ENCODE peak calls at places on chromosomes 7 and 10, in nine cellular contexts. N is right atrium auricular region; O is type B pancreatic cell; Q is CD4-positive, alpha-beta T cell; W is neural crest cell; Z is GM20000; F is PC-9; Y is lung; P is breast epithelium. S is an unnamed sample.

GRCh38 chr7:102117743-102118142 is 168.9 kb upstream of the SH2B2 start:
- DNase-seq in W (no peak), O (no peak), F (no peak), N (no peak), Z (no peak), Y (no peak), P (no peak), Q (no peak), S (peak; percentile 67)

GRCh38 chr7:50733552-50733951 is 49.1 kb downstream of the GRB10 start:
- DNase-seq in W (no peak), Q (no peak), O (no peak), F (peak; percentile 99), P (no peak), Z (no peak), Y (no peak), N (peak; percentile 11), S (peak; percentile 76)

GRCh38 chr10:52525761-52526160 is 211.7 kb downstream of the DKK1 start:
- DNase-seq in O (no peak), P (no peak), N (no peak), Q (no peak), Z (no peak), Y (no peak), W (no peak), F (no peak), S (peak; percentile 60)

GRCh38 chr10:8048281-8049008 is 6.0 kb upstream of the GATA3 start:
- DNase-seq in Q (no peak), Y (no peak), O (no peak), P (no peak), W (no peak), Z (peak; percentile 61), F (no peak), N (no peak), S (no peak)

GRCh38 chr7:30344513-30344912 is 60.1 kb downstream of the ZNRF2 start:
- DNase-seq in P (no peak), N (no peak), O (no peak), Q (no peak), F (no peak), Y (no peak), Z (no peak), W (no peak), S (no peak)

GRCh38 chr7:100090527-100091410 is 2.0 kb downstream of the COPS6 start:
- DNase-seq in F (no peak), N (no peak), P (no peak), Z (no peak), W (no peak), Q (no peak), O (no peak), Y (no peak), S (peak; percentile 35)

GRCh38 chr7:114141415-114141814 is 222.6 kb upstream of the PPP1R3A start:
- DNase-seq in Z (no peak), O (no peak), F (no peak), P (no peak), Y (no peak), Q (no peak), W (no peak), N (no peak), S (no peak)

GRCh38 chr7:55534262-55534915 is 37.9 kb downstream of the VOPP1 start:
- DNase-seq in F (peak; percentile 100), Y (peak; percentile 63), P (no peak), N (no peak), W (no peak), Q (peak; percentile 46), O (no peak), Z (peak; percentile 85), S (peak; percentile 57)

GRCh38 chr10:130470286-130470685 is 334.1 kb downstream of the GLRX3 start:
- DNase-seq in W (no peak), Q (no peak), Y (no peak), O (peak; percentile 8), F (no peak), N (no peak), Z (no peak), P (no peak), S (no peak)

GRCh38 chr10:16832351-16833080 is 15.3 kb upstream of the RSU1 start:
- DNase-seq in O (no peak), F (peak; percentile 64), Z (no peak), Y (peak; percentile 44), P (peak; percentile 60), Q (no peak), W (no peak), N (no peak), S (peak; percentile 90)

DNA sequence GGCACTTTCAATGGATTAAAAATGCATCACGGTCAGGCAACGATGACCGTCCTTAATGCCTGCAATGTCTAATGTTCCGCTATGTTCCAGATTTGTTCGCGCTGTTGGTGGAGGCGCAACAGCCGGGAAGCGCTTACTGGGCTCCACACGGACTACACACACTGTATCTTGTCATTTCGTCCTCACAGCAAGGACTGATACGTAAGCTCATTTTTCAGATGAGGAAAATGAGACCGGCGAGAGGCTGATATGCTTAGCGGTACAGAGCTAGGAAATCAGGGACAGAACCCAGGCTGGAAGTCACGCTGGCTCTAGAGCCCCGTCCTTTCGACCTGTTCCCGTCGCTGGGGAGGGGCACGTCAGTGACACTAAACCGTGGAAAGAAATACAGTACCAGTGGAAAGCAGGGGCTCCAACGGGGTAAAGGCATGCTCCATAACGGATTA is 664 bp downstream of the TPK1 start:
- DNase-seq in P (no peak), W (peak; percentile 43), Y (peak; percentile 47), F (no peak), Q (peak; percentile 42), Z (peak; percentile 43), O (no peak), N (no peak), S (no peak)
- TF ChIP-seq CTCF in P (no peak), W (no peak), Y (no peak), F (no peak), Q (no peak), Z (no peak), O (no peak), N (no peak), S (no peak)

GRCh38 chr7:32033006-32033405 is 37.2 kb downstream of the PDE1C start:
- DNase-seq in Z (no peak), P (no peak), F (peak; percentile 15), Y (no peak), W (no peak), O (no peak), Q (no peak), N (no peak), S (no peak)

GRCh38 chr7:32026076-32026425 is 44.2 kb downstream of the PDE1C start:
- DNase-seq in Q (no peak), F (peak; percentile 31), Y (no peak), O (no peak), N (no peak), P (no peak), W (no peak), Z (no peak), S (no peak)

GRCh38 chr7:32034052-32034451 is 36.2 kb downstream of the PDE1C start:
- DNase-seq in W (no peak), N (no peak), Z (no peak), O (no peak), Q (no peak), Y (no peak), P (no peak), F (peak; percentile 42), S (no peak)

GRCh38 chr7:32032211-32032610 is 38.0 kb downstream of the PDE1C start:
- DNase-seq in P (no peak), Q (no peak), F (no peak), W (no peak), Y (no peak), Z (no peak), N (no peak), O (no peak), S (no peak)

GRCh38 chr7:32030904-32031692 is 39.1 kb downstream of the PDE1C start:
- DNase-seq in Z (no peak), F (peak; percentile 13), Y (no peak), Q (no peak), W (no peak), P (no peak), O (no peak), N (no peak), S (no peak)
- TF ChIP-seq CTCF in Z (no peak), F (no peak), Y (no peak), Q (no peak), W (no peak), P (no peak), O (no peak), N (no peak), S (no peak)

GRCh38 chr7:28955723-28956607 is 2.2 kb downstream of the TRIL start:
- DNase-seq in Z (peak; percentile 68), F (no peak), W (peak; percentile 70), O (peak; percentile 83), Y (peak; percentile 83), N (peak; percentile 68), Q (no peak), P (peak; percentile 92), S (no peak)
- TF ChIP-seq CTCF in Z (peak; percentile 31), F (peak; percentile 50), W (peak; percentile 69), O (peak; percentile 75), Y (peak; percentile 26), N (peak; percentile 73), Q (no peak), P (peak; percentile 83), S (no peak)

DNA sequence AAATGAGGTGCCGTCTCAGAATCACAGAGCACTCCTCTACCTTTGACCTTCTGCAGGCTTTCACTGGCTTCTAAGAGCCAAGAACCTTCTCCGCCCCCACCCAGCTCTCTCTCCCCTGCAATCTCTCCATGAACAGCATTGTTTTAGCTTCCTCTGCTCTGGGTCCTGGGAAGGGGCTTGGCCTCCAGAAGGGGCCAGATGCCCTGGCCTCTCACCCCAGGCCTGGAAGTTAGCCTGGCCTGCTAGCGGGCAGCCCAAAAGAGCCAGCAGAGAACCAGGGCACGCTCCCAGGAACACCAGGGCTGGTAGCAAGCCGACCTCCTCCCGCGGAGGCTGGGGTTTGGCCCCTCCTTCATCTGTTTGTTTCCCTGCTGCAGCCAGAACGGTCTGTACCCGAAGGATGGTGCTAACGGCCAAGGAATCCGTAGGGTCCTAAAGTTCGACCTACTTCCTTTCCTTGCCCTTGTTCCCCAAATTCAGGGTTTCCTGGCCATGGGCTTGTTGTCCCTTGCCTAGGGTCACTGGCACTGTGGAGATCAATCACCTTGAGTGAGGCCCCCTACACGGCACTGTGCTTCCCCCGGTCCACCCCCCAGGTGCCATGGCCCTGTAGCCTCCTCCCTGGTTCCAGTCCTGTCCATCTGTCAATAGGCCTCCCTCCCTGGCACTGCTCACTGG is 18.7 kb upstream of the DDIT4 start:
- DNase-seq in P (peak; percentile 85), O (no peak), W (peak; percentile 56), Q (no peak), Y (peak; percentile 83), F (no peak), N (peak; percentile 96), Z (peak; percentile 47), S (peak; percentile 52)
- TF ChIP-seq CTCF in P (no peak), O (no peak), W (no peak), Q (no peak), Y (no peak), F (no peak), N (no peak), Z (no peak), S (no peak)